ENCODE peak calls at places on chromosomes 6 and 20, in ten cellular contexts. K is activated T-cell treated with anti-CD3 and anti-CD28 coated beads, Interleukin-2, amount 50 U/mL, for 4 hours; E is activated CD8-positive, alpha-beta memory T cell treated with anti-CD3 and anti-CD28 coated beads, Interleukin-2, amount 10 ng/mL, durations not matched to agents 7 days and 5 days; D is right cardiac atrium; F is activated CD4-positive, CD25-positive, alpha-beta regulatory T cell treated with anti-CD3 and anti-CD28 coated beads, Interleukin-2, amount 50 U/mL, for 24 hours; B is gastroesophageal sphincter; R is heart left ventricle; S is WTC11; A is esophagus mucosa; J is body of pancreas. T is an unnamed sample.
A peak's percentile ranks its signal among the peaks of the same experiment; 100 is the strongest.

GRCh38 chr6:121668259-121668658 is 232.8 kb downstream of the GJA1 start:
- ATAC-seq in K (no peak), E (no peak), D (no peak), F (no peak), B (peak; percentile 77), R (no peak), S (no peak), A (no peak), J (no peak), T (no peak)

GRCh38 chr20:42887281-42887680 is 302.4 kb downstream of the PTPRT start:
- ATAC-seq in K (no peak), E (no peak), D (no peak), F (no peak), B (no peak), R (no peak), S (no peak), A (no peak), J (no peak), T (no peak)

GRCh38 chr6:167107787-167108186 is 15.1 kb upstream of the CCR6 start:
- ATAC-seq in K (peak; percentile 33), E (no peak), D (no peak), F (peak; percentile 70), B (no peak), R (no peak), S (no peak), A (no peak), J (no peak), T (peak; percentile 57)

GRCh38 chr6:70307008-70307407 is 4.1 kb upstream of the COL9A1 start:
- ATAC-seq in K (no peak), E (no peak), D (no peak), F (no peak), B (no peak), R (no peak), S (no peak), A (no peak), J (no peak), T (no peak)

GRCh38 chr6:125201961-125202729 is 48.6 kb downstream of the TPD52L1 start:
- ATAC-seq in K (no peak), E (no peak), D (no peak), F (no peak), B (no peak), R (no peak), S (no peak), A (peak; percentile 65), J (peak; percentile 18), T (no peak)

GRCh38 chr6:170344631-170345576 is 38.3 kb downstream of the FAM120B start:
- ATAC-seq in K (no peak), E (peak; percentile 52), D (peak; percentile 95), F (no peak), B (peak; percentile 78), R (no peak), S (peak; percentile 63), A (peak; percentile 84), J (peak; percentile 58), T (peak; percentile 42)

GRCh38 chr6:111602481-111603404 is 2.9 kb downstream of the TRAF3IP2 start:
- ATAC-seq in K (no peak), E (no peak), D (peak; percentile 28), F (no peak), B (no peak), R (peak; percentile 59), S (no peak), A (no peak), J (no peak), T (no peak)

GRCh38 chr6:165227644-165228329 is 81.6 kb downstream of the C6orf118 start:
- ATAC-seq in K (no peak), E (no peak), D (no peak), F (no peak), B (no peak), R (no peak), S (no peak), A (no peak), J (no peak), T (no peak)

GRCh38 chr6:41498968-41499599 is 47.1 kb upstream of the FOXP4 start:
- ATAC-seq in K (no peak), E (no peak), D (no peak), F (no peak), B (no peak), R (no peak), S (no peak), A (peak; percentile 18), J (no peak), T (peak; percentile 32)

GRCh38 chr6:160348209-160348551 is at the start of gene SLC22A3:
- ATAC-seq in K (peak; percentile 39), E (peak; percentile 20), D (peak; percentile 80), F (no peak), B (peak; percentile 78), R (no peak), S (peak; percentile 29), A (peak; percentile 59), J (peak; percentile 60), T (no peak)

GRCh38 chr6:134564705-134565104 is 246.8 kb upstream of the SGK1 start:
- ATAC-seq in K (no peak), E (no peak), D (no peak), F (no peak), B (no peak), R (no peak), S (no peak), A (no peak), J (no peak), T (no peak)

GRCh38 chr20:63186528-63187316 is 29.2 kb downstream of the YTHDF1 start:
- ATAC-seq in K (no peak), E (no peak), D (no peak), F (no peak), B (no peak), R (no peak), S (no peak), A (peak; percentile 70), J (no peak), T (no peak)

GRCh38 chr6:109477725-109478124 is 5.3 kb downstream of the ZBTB24 start:
- ATAC-seq in K (peak; percentile 18), E (no peak), D (no peak), F (no peak), B (no peak), R (no peak), S (peak; percentile 22), A (no peak), J (no peak), T (peak; percentile 48)

GRCh38 chr6:43276180-43277082 is 21.6 kb upstream of the SLC22A7 start:
- ATAC-seq in K (peak; percentile 53), E (peak; percentile 38), D (no peak), F (peak; percentile 60), B (no peak), R (no peak), S (no peak), A (no peak), J (no peak), T (peak; percentile 59)

GRCh38 chr20:19909696-19910095 is 107.5 kb upstream of the NAA20 start:
- ATAC-seq in K (no peak), E (no peak), D (peak; percentile 90), F (no peak), B (peak; percentile 82), R (peak; percentile 66), S (no peak), A (peak; percentile 46), J (peak; percentile 33), T (no peak)

GRCh38 chr6:44010411-44011349 is 116.6 kb downstream of the MRPL14 start:
- ATAC-seq in K (no peak), E (no peak), D (peak; percentile 69), F (peak; percentile 49), B (peak; percentile 27), R (peak; percentile 61), S (no peak), A (peak; percentile 30), J (no peak), T (peak; percentile 72)

GRCh38 chr20:49833483-49833882 is 20.9 kb downstream of the SLC9A8 start:
- ATAC-seq in K (no peak), E (no peak), D (no peak), F (no peak), B (no peak), R (no peak), S (no peak), A (no peak), J (no peak), T (no peak)

GRCh38 chr6:167426074-167426473 is 101.2 kb downstream of the TTLL2 start:
- ATAC-seq in K (no peak), E (no peak), D (no peak), F (no peak), B (no peak), R (no peak), S (no peak), A (no peak), J (no peak), T (no peak)

GRCh38 chr6:83431545-83432165 is 804 bp upstream of the ME1 start:
- ATAC-seq in K (no peak), E (no peak), D (peak; percentile 4), F (no peak), B (no peak), R (peak; percentile 7), S (peak; percentile 50), A (peak; percentile 92), J (peak; percentile 34), T (no peak)

GRCh38 chr6:28449056-28449455 is 5.8 kb upstream of the ZSCAN23 start:
- ATAC-seq in K (no peak), E (no peak), D (no peak), F (no peak), B (no peak), R (no peak), S (no peak), A (no peak), J (no peak), T (no peak)

GRCh38 chr20:44104807-44105517 is 82.0 kb downstream of the JPH2 start:
- ATAC-seq in K (no peak), E (no peak), D (peak; percentile 34), F (no peak), B (peak; percentile 48), R (no peak), S (no peak), A (no peak), J (no peak), T (no peak)

GRCh38 chr6:111580401-111580800 is 25.3 kb downstream of the TRAF3IP2 start:
- ATAC-seq in K (no peak), E (no peak), D (no peak), F (no peak), B (no peak), R (no peak), S (no peak), A (no peak), J (no peak), T (no peak)

GRCh38 chr6:35341557-35341956 is 801 bp upstream of the PPARD start:
- ATAC-seq in K (no peak), E (no peak), D (no peak), F (no peak), B (no peak), R (no peak), S (peak; percentile 57), A (peak; percentile 53), J (no peak), T (no peak)

GRCh38 chr6:37442416-37443218 is 9.6 kb downstream of the CMTR1 start:
- ATAC-seq in K (peak; percentile 58), E (peak; percentile 52), D (peak; percentile 91), F (peak; percentile 62), B (no peak), R (peak; percentile 94), S (no peak), A (no peak), J (no peak), T (peak; percentile 55)

GRCh38 chr6:143743256-143744166 is 65.7 kb downstream of the PHACTR2 start:
- ATAC-seq in K (no peak), E (no peak), D (peak; percentile 65), F (no peak), B (no peak), R (peak; percentile 27), S (no peak), A (no peak), J (no peak), T (no peak)

GRCh38 chr20:10857362-10858070 is 183.7 kb upstream of the JAG1 start:
- ATAC-seq in K (no peak), E (no peak), D (peak; percentile 82), F (no peak), B (peak; percentile 73), R (no peak), S (no peak), A (peak; percentile 67), J (peak; percentile 75), T (no peak)

GRCh38 chr6:45923831-45924391 is 91.7 kb downstream of the CLIC5 start:
- ATAC-seq in K (peak; percentile 90), E (peak; percentile 85), D (no peak), F (peak; percentile 90), B (no peak), R (no peak), S (no peak), A (peak; percentile 64), J (no peak), T (peak; percentile 85)

GRCh38 chr20:49110767-49111694 is 64.9 kb downstream of the CSE1L start:
- ATAC-seq in K (no peak), E (no peak), D (no peak), F (no peak), B (no peak), R (no peak), S (peak; percentile 6), A (no peak), J (no peak), T (no peak)